ENCODE peak calls at places on chromosomes 2 and 18, in eight cellular contexts. X is iris pigment epithelial cell, W is coronary artery, T is naive B cell, V is kidney epithelial cell, Y is suprapubic skin, B is sigmoid colon, N is right cardiac atrium. U is an unnamed sample.
A peak's percentile ranks its signal among the peaks of the same experiment; 100 is the strongest.

GRCh38 chr18:6795307-6795706 is 65.8 kb downstream of the ARHGAP28 start:
- DNase-seq in X (peak; percentile 10), W (no peak), T (no peak), V (no peak), Y (no peak), B (no peak), N (no peak), U (no peak)

GRCh38 chr18:42082415-42083234 is 127.6 kb downstream of the PIK3C3 start:
- DNase-seq in X (no peak), W (no peak), T (no peak), V (no peak), Y (no peak), B (no peak), N (no peak), U (no peak)

GRCh38 chr18:73653251-73653650 is 494.4 kb downstream of the FBXO15 start:
- DNase-seq in X (no peak), W (no peak), T (no peak), V (no peak), Y (no peak), B (no peak), N (no peak), U (no peak)

GRCh38 chr2:216318470-216318869 is 53.8 kb downstream of the MARCHF4 start:
- DNase-seq in X (no peak), W (no peak), T (no peak), V (no peak), Y (no peak), B (no peak), N (no peak), U (no peak)

GRCh38 chr2:216870508-216871332 is 10.9 kb upstream of the TNP1 start:
- DNase-seq in X (no peak), W (no peak), T (no peak), V (no peak), Y (no peak), B (no peak), N (no peak), U (no peak)

GRCh38 chr18:69736731-69737130 is 210.9 kb downstream of the CD226 start:
- DNase-seq in X (no peak), W (no peak), T (no peak), V (no peak), Y (no peak), B (no peak), N (no peak), U (no peak)

GRCh38 chr18:10442551-10442971 is 11.9 kb upstream of the APCDD1 start:
- DNase-seq in X (no peak), W (no peak), T (no peak), V (no peak), Y (no peak), B (no peak), N (no peak), U (no peak)

GRCh38 chr2:162242586-162243304 is 500 bp downstream of the FAP start:
- DNase-seq in X (peak; percentile 96), W (no peak), T (no peak), V (no peak), Y (no peak), B (no peak), N (no peak), U (no peak)

GRCh38 chr18:50080932-50081560 is 113.9 kb downstream of the MYO5B start:
- DNase-seq in X (peak; percentile 7), W (no peak), T (no peak), V (peak; percentile 76), Y (no peak), B (no peak), N (no peak), U (no peak)

GRCh38 chr2:48414980-48415764 is 114.8 kb upstream of the STON1 start:
- DNase-seq in X (peak; percentile 45), W (no peak), T (no peak), V (no peak), Y (no peak), B (no peak), N (no peak), U (no peak)